ENCODE peak calls at places on chromosomes 1 and 21, in five cellular contexts. R is HL-60, O is cardiac muscle cell, M is OCI-LY7, T is uterus. I is an unnamed sample.

GRCh38 chr1:55164906-55165305 is 50.3 kb downstream of the USP24 start:
- DNase-seq in M (no peak), T (no peak), O (no peak), R (no peak), I (no peak)

GRCh38 chr21:40165671-40166070 is 298.4 kb downstream of the PCP4 start:
- DNase-seq in R (no peak), M (no peak), O (peak), T (no peak), I (no peak)

GRCh38 chr21:35197191-35197590 is 148.1 kb upstream of the RUNX1 start:
- DNase-seq in M (no peak), O (no peak), T (no peak), R (no peak), I (no peak)

GRCh38 chr1:118151312-118151937 is 33.6 kb downstream of the SPAG17 start:
- DNase-seq in M (peak), R (no peak), T (peak), O (peak), I (no peak)

GRCh38 chr1:201068976-201069375 is 43.2 kb downstream of the CACNA1S start:
- DNase-seq in M (no peak), R (no peak), O (no peak), T (no peak), I (no peak)

GRCh38 chr1:178702141-178702540 is 22.9 kb upstream of the RALGPS2 start:
- DNase-seq in M (no peak), T (no peak), R (peak), O (no peak), I (no peak)

GRCh38 chr1:230431517-230431916 is 5.4 kb upstream of the PGBD5 start:
- DNase-seq in T (no peak), O (no peak), R (no peak), M (no peak), I (no peak)

GRCh38 chr1:113788802-113789201 is 23.5 kb downstream of the RSBN1 start:
- DNase-seq in R (no peak), T (no peak), M (no peak), O (no peak), I (no peak)

GRCh38 chr1:10031461-10031860 is 1.3 kb upstream of the UBE4B start:
- DNase-seq in T (no peak), R (no peak), M (no peak), O (peak), I (no peak)

GRCh38 chr1:178238722-178239510 is 145.0 kb downstream of the RASAL2 start:
- DNase-seq in R (peak), O (no peak), T (no peak), M (no peak), I (no peak)

GRCh38 chr1:111436726-111437125 is 9.2 kb upstream of the OVGP1 start:
- DNase-seq in R (no peak), M (no peak), T (no peak), O (no peak), I (no peak)

GRCh38 chr21:41357546-41357945 is 4.3 kb upstream of the MX2 start:
- DNase-seq in R (no peak), M (no peak), O (no peak), T (no peak), I (no peak)

GRCh38 chr1:89528382-89528780 is 3.8 kb downstream of the LRRC8B start:
- DNase-seq in T (no peak), O (no peak), M (no peak), R (no peak), I (no peak)

GRCh38 chr1:230702934-230703678 is 10.8 kb downstream of the AGT start:
- DNase-seq in O (no peak), M (no peak), R (no peak), T (no peak), I (no peak)

GRCh38 chr1:196143602-196144342 is 464.5 kb downstream of the KCNT2 start:
- DNase-seq in M (peak), R (no peak), T (no peak), O (no peak), I (no peak)

DNA sequence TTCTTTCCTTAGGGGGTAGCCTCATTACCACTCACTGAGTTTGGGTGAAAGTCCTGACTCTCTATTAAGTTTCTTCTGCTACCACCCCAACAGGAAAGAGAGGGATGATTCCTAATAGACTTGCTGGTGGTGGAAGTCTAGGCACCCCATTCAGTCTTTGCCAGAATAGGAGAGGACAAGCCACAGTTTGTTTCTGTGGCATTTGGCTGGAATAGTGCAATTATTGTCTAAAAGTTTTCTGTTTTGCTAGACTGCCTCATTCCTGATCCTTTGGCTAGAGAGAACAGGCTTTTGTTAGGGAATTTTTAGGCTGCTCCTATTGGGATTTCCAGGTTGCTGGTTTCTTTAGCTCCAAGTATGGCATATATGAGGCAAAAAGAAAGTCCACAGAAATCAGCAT is 9.9 kb upstream of the HJV start:
- DNase-seq in T (no peak), R (no peak), M (no peak), O (no peak), I (no peak)
- H3K27ac ChIP-seq in T (no peak), R (no peak), M (no peak), O (no peak), I (no peak)

GRCh38 chr1:75985827-75986226 is 53.6 kb upstream of the ASB17 start:
- DNase-seq in R (no peak), T (no peak), O (no peak), M (no peak), I (no peak)

GRCh38 chr1:75986478-75986877 is 54.3 kb upstream of the ASB17 start:
- DNase-seq in O (no peak), T (no peak), R (no peak), M (no peak), I (no peak)

GRCh38 chr1:75984781-75985180 is 52.6 kb upstream of the ASB17 start:
- DNase-seq in O (no peak), M (no peak), R (no peak), T (no peak), I (no peak)

DNA sequence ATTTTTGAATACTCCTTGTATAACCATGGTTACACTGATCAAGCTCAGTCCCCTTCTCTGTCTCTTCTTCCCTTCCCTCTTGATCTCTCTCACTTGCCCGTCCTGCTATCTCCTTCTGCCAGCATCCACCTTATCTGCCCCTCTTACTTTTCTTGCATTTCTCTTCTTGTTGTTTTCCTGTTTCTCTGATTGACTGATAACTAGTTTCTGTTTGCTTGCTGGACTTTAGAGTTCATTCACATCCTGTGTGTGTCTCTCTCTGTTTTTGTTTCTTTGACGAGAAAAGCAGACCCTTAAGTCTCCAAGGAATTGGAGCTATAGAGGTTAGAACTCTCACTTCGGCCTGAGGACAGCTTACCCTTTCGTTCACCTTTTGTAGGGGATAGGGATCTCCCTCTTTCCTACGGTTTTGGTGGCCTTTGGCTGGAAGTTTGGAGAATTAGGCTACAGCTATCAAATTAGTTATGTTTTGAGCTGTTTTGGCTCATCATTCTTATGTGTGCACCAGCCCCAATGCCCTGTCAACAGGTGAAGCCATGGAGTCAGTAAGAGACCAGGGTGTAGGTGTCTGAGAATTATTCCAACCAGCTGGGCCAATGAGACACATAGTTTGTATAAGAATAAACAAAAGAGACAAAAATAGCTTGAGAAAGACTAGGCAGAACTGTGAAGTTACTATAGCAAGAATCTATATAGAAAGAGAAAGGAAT is 49.1 kb upstream of the ASB17 start:
- DNase-seq in R (no peak), T (no peak), M (no peak), O (no peak), I (no peak)
- H3K4me3 ChIP-seq in R (no peak), T (no peak), M (no peak), O (no peak), I (no peak)

GRCh38 chr1:233707153-233707905 is 93.4 kb downstream of the KCNK1 start:
- DNase-seq in O (no peak), M (no peak), R (no peak), T (peak), I (no peak)
- TF ChIP-seq CTCF in O (no peak), M (no peak), R (no peak), T (no peak), I (no peak)

GRCh38 chr21:17476006-17476405 is 36.8 kb upstream of the CXADR start:
- DNase-seq in M (peak), O (no peak), T (no peak), R (no peak), I (no peak)
- H3K27ac ChIP-seq in M (no peak), O (no peak), T (no peak), R (no peak), I (no peak)

GRCh38 chr1:242428403-242429190 is 95.9 kb downstream of the PLD5 start:
- DNase-seq in M (no peak), R (no peak), O (no peak), T (no peak), I (no peak)
- H3K4me3 ChIP-seq in M (no peak), R (no peak), O (no peak), T (no peak), I (no peak)

I was measured in thoracic aorta.